ENCODE peak calls at places on chromosomes 5 and 9, in six cellular contexts. U is hepatocyte, V is esophagus muscularis mucosa, B is neural progenitor cell, X is tibial artery, O is A673. Y is an unnamed sample.

GRCh38 chr9:124395826-124396225 is 19.4 kb downstream of the PSMB7 start:
- DNase-seq in U (no peak), B (no peak), X (no peak), V (no peak), O (no peak), Y (no peak)

GRCh38 chr9:132008184-132008781 is 71.4 kb downstream of the MED27 start:
- DNase-seq in X (no peak), U (no peak), V (no peak), B (no peak), O (no peak), Y (no peak)

GRCh38 chr9:36328798-36329411 is 70.7 kb upstream of the GNE start:
- DNase-seq in X (no peak), U (peak), B (peak), V (no peak), O (peak), Y (no peak)

GRCh38 chr5:147752666-147753290 is 29.8 kb downstream of the JAKMIP2 start:
- DNase-seq in B (no peak), V (no peak), X (no peak), O (peak), U (no peak), Y (no peak)

GRCh38 chr9:99262949-99263418 is 40.9 kb downstream of the SEC61B start:
- DNase-seq in B (no peak), U (no peak), O (no peak), X (no peak), V (peak), Y (no peak)

GRCh38 chr5:1497795-1498622 is 25.8 kb downstream of the LPCAT1 start:
- DNase-seq in O (no peak), V (no peak), B (no peak), U (no peak), X (no peak), Y (no peak)

GRCh38 chr5:19547640-19548039 is 440.4 kb downstream of the CDH18 start:
- DNase-seq in O (peak), B (no peak), U (peak), V (no peak), X (no peak), Y (no peak)

GRCh38 chr5:141298376-141298775 is 5.5 kb downstream of the SLC25A2 start:
- DNase-seq in V (no peak), U (no peak), O (no peak), B (no peak), X (no peak), Y (no peak)

GRCh38 chr5:155475318-155475717 is 461.8 kb downstream of the KIF4B start:
- DNase-seq in X (no peak), B (no peak), V (no peak), U (no peak), O (no peak), Y (no peak)

DNA sequence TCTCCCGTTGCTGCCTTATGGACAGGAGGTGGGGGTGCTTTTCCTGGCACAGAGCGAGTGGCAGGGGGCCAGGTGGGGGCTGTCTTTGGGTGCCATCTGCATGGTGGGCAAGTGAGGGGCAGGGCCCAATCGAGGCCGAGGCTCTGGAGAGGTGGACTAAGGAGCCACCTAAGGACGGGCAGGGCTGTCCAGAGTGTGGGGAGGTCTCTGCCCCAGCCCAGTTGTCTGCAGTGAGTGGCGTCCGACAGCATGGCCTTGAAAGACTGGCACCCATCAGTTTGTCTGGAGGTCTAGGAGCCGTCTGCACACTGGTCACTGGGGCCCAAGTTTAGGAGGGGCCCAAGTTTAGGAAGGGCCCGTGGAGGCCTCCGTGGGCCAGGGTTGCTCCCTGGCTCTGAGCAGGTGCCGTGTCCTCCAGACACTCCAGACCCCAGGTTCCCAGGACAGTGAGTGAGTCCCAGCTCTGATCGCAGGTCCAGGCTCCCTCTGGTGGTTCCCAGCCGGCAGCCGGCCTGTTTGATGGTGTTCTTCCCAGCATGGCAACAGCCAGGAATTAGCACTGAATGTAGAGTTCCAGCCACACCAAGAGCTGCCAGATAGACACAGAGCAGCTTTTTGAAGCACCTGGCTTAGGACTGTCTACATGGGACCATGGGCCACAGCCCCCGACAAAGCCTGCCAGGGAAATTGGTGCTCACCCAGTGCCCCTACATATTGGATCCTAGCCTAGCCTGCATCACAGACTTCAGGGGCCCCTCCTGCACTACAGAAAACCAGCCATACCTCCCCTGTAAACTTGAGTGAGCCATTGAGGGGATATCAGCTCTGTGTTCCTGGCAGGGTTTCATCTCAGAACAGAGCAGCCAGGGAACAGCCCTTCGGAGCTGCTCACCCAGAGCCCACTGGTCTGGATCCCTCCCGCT is 120.9 kb downstream of the WNK2 start:
- DNase-seq in B (peak), V (no peak), U (peak), X (peak), O (peak), Y (peak)
- TF ChIP-seq CTCF in B (peak), V (peak), U (peak), X (peak), O (peak), Y (peak)

DNA sequence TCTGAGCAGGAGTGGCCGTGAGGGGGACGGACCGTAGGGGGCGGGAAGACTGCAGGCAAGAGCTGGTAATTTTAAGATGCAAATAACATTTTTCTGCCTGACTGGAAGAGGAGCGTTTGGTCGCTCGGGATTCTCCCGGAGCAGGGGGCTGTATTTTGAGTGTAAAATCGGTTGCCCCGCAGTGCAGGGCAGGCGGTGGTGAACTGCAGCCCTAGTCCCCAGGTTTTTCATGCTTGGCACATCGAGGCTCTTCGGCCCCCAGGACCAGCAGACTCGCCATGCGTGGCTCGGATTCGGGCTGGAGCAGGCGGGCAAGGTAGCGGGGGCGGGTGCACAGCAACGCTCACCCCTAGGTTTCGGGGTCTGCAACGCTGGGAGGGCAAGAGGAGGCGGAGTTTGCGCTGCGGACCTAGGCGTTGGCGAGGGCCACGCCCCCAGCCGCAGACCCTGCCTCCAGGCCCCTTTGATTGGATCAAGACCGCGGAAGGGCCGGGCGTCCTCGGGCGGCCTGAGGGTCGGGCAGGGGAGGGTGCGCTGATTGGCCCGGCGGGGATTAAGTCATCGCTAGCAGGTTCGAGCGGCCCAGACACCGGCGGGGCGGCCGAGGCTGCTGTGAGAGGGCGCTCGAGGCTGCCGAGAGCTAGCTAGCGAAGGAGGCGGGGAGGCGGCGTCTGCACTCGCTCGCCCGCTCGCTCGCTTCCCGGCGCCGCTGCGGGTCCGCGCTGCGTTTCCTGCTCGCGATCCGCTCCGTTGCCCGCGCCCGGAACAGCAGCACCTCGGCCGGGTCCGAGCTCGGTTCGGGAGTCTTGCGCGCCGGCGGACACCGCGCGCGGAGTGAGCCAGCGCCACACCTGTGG is at the start of gene ARHGAP26:
- DNase-seq in O (peak), U (peak), V (peak), X (peak), B (peak), Y (peak)
- TF ChIP-seq CTCF in O (no peak), U (peak), V (no peak), X (peak), B (peak), Y (peak)

DNA sequence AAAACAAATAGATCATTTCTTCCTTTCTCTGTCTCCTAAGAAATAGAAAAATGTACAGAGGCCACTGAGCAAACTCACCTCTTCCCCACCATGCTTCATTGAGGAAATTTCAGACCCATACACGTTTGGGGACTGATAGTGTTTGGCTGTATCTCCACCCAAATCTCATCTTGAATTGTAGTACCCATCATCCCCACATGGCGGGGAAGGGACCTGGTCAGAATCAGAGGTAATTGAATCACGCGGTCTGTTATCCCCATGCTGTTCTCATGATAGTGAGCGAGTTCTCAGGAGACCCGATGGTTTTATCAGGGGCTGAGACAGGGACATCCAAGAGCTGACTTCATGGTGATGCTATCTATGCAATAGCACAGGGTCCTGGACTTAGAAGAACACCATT is 1655.8 kb downstream of the MAT2B start:
- DNase-seq in X (no peak), V (no peak), U (no peak), B (peak), O (peak), Y (no peak)
- TF ChIP-seq CTCF in X (no peak), V (no peak), U (no peak), B (peak), O (peak), Y (no peak)

DNA sequence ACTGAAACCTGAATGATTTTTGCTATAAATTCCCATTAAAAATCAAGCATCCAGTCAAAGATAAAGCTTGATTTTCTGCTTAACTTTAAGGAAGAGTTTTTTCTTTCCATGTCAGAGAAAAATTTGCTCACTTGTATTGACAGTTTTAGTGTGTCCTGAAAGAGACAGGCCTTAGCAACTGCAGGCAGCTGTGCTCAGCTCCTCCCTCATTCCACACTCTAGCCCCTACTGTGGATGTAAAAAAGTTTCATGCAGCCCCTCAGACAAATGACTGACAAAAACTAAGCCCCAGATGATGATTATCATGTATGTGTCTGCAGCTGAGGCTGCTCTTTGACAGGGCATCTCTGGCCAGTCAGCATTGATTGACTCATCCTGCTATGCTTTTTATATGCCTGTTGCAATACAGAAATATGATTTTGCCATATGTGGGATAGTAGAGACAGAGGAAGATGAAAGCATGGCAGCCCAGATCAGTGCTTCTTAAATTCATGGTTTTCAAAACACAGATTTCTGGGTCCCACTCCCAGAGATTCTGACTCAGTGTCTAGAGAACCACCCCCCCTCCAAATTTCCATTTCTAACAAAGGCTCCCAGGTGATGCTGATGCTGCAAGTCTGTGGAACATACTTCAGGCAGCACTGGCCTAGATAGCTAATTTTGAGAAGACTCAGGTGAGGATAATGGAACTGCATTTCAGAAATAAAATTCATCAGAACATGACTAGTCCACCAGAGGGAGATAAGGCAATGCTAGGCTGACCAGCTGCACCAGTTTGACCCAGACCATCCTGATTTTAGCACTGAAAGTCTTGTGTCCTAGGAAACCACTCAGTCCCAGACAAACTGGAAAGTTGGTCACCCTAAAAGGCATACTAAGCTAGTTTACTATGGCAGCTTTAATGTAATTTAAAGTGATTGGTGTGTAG is 298.7 kb upstream of the KCNN2 start:
- DNase-seq in X (no peak), B (peak), O (no peak), U (no peak), V (no peak), Y (no peak)
- TF ChIP-seq CTCF in X (no peak), B (peak), O (no peak), U (peak), V (no peak), Y (peak)

DNA sequence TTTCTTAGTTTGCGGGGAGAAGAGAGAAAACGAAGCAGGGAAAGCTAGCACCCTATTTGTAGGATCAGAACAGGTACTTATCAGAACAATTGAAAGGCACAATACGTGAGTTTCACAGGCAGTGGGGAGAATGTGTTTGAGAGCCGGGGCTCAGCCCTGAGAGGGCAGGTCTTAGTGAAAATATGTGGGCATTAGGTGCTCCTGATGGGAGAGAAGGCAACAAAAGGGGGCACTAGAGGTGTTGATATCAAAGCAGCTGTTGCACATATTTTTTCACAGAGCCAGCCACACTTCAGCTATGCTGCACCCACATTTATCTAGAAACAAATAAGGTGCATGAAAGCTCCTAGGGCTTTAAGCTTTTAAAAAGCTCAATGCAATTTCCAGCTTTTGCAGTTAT is 99.7 kb upstream of the MAN2A1 start:
- DNase-seq in U (no peak), O (no peak), B (peak), X (no peak), V (no peak), Y (no peak)
- TF ChIP-seq CTCF in U (no peak), O (peak), B (peak), X (no peak), V (no peak), Y (no peak)

GRCh38 chr5:138354387-138354786 is 1.9 kb downstream of the KDM3B start:
- DNase-seq in X (no peak), B (peak), U (no peak), V (no peak), O (no peak), Y (no peak)

GRCh38 chr5:138352071-138352721 is at the start of gene KDM3B:
- DNase-seq in U (peak), O (peak), V (no peak), X (peak), B (peak), Y (peak)

GRCh38 chr5:138351517-138351916 is 968 bp upstream of the KDM3B start:
- DNase-seq in U (no peak), B (no peak), O (no peak), V (no peak), X (no peak), Y (no peak)

GRCh38 chr5:138353550-138353893 is 1.0 kb downstream of the KDM3B start:
- DNase-seq in U (no peak), X (no peak), B (no peak), V (no peak), O (no peak), Y (no peak)

DNA sequence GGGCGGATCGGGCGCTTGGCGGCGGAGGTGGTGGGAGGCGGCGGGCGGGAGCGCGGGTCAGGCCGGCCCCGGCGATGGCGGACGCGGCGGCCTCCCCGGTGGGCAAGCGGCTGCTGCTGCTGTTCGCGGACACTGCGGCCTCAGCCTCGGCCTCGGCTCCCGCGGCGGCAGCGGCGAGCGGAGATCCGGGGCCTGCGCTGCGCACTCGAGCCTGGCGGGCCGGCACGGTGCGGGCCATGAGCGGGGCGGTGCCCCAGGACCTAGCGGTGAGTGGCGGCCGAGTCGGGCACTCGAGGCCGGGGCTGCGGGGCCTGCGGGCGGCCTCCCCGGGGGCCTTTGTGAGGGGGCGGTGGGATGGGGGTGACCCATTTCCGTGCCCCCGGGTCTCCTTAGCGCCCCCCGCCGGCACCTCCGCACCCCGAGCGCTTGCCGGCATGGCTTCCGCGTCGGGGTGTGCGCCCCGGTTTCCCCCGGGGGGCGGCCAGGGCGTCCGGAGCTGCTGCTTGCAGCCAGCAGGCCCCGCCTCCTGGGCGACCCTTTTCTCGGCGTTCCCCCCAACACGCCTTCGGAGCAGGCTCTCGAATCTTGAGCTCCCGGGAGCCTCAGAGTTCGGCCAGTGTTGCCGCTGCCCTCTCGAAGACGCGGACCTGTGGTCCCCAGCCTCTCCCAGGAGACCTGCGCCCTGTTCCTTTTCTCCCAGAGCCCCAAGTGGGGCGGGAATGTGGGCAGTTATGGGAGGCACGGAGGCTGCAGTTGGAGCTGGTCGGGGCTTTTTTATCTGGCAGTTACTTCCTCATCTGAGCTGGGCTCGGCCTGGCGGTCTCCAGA is 451 bp downstream of the KDM3B start:
- DNase-seq in V (no peak), X (peak), O (peak), B (peak), U (peak), Y (peak)
- TF ChIP-seq CTCF in V (peak), X (peak), O (peak), B (peak), U (peak), Y (peak)

DNA sequence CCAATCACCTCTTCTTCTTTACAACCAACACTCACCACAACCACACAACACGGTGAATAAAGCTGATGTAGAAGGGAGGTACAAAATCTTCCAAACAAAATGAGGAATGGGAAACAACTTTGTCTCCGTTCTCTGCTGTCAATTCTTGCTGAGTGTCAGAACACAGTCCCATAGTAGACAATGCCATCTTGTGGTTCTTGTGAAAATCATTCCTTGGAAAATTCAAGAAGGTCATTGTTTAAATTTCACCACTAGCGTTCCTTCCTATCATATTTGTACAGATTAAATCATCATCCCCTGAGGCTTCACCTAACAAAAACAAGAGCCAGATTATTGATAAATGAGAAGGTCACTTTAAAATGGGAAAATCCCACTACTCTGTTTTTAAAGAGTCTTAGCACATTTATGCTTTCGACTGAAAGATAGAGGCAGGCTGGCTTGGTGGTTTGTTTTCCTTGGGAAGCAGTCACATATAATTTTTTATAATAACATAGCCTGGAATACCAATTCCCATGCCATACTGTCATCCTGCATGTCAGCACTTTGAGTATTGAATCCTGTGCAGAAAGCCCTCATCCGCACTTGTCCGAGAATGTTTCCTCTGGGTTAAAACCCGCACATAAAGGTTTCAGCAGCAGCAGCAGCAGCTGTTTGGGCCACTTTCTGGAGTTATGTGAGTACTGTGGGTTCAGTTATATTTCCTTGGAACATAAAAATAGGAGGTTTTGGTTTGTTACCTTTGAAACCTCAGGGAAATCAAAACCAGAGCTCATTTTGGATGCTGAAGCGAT is 395.0 kb upstream of the SMARCA2 start:
- DNase-seq in V (no peak), U (no peak), X (no peak), O (peak), B (no peak), Y (no peak)
- TF ChIP-seq CTCF in V (no peak), U (no peak), X (no peak), O (peak), B (no peak), Y (no peak)

DNA sequence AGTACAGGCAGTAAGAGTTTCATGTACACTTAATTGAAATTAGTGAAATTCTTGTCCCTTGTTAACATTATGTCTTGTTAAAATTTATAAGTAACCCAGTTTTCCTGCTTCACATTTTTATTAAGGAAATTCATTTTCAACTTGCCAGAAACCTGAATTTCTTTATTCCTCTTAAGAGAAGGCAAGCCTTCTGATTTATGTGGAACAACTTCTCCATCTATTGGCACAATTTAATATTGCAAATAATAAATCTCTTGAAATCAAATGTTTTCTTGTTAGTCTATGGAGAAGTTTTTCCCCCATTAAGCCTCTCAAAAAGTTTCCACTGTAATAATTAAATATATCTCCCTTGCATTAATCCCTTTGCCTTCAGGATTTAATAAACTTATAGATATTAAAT is 33.8 kb upstream of the ACO1 start:
- DNase-seq in O (peak), B (no peak), X (no peak), U (peak), V (no peak), Y (no peak)
- TF ChIP-seq CTCF in O (peak), B (peak), X (no peak), U (peak), V (no peak), Y (no peak)

GRCh38 chr5:37723147-37723961 is 116.5 kb downstream of the GDNF start:
- DNase-seq in U (no peak), O (peak), X (no peak), B (peak), V (no peak), Y (peak)
- TF ChIP-seq CTCF in U (no peak), O (peak), X (no peak), B (peak), V (no peak), Y (peak)

Y was measured in Calu3.